ENCODE peak calls at places on chromosomes 12 and 14, in eight cellular contexts. S is HTR-8/SVneo; V is GM04504; O is RWPE1; E is stimulated activated CD4-positive, alpha-beta T cell treated with anti-CD3 and anti-CD28 coated beads, Interleukin-1b, Interleukin-23, amount 100 ng/mL, for 24 hours; B is NCI-H146; F is tibial artery; G is germinal center. W is an unnamed sample.

GRCh38 chr12:1534708-1535107 is 59.7 kb downstream of the FBXL14 start:
- DNase-seq in O (no peak), V (no peak), S (no peak), F (no peak), G (no peak), B (no peak), E (no peak), W (peak; percentile 43)

GRCh38 chr12:1481919-1482318 is 112.5 kb downstream of the FBXL14 start:
- DNase-seq in S (no peak), B (no peak), E (no peak), V (no peak), O (no peak), F (no peak), G (no peak), W (no peak)

GRCh38 chr14:58994130-58994529 is 194.3 kb upstream of the DAAM1 start:
- DNase-seq in F (no peak), G (no peak), B (no peak), S (no peak), E (no peak), O (no peak), V (no peak), W (no peak)

GRCh38 chr12:131105736-131106356 is 152.1 kb downstream of the ADGRD1 start:
- DNase-seq in G (no peak), E (peak; percentile 26), S (no peak), V (no peak), B (no peak), F (peak; percentile 16), O (no peak), W (no peak)

GRCh38 chr12:123946152-123946515 is 26.5 kb downstream of the CCDC92 start:
- DNase-seq in B (no peak), S (no peak), G (no peak), V (no peak), E (no peak), O (no peak), F (no peak), W (no peak)

GRCh38 chr12:68467514-68467913 is 135.4 kb upstream of the MDM1 start:
- DNase-seq in B (no peak), F (no peak), E (no peak), O (no peak), S (no peak), V (no peak), G (no peak), W (no peak)

GRCh38 chr12:71766202-71766601 is 11.5 kb downstream of the RAB21 start:
- DNase-seq in E (no peak), G (no peak), O (no peak), F (no peak), V (no peak), B (no peak), S (no peak), W (no peak)

GRCh38 chr14:55136868-55137785 is 8.1 kb downstream of the LGALS3 start:
- DNase-seq in B (peak; percentile 30), E (no peak), V (peak; percentile 60), S (no peak), O (no peak), G (no peak), F (peak; percentile 73), W (no peak)

GRCh38 chr12:105317942-105318614 is 12.4 kb upstream of the C12orf75 start:
- DNase-seq in B (peak; percentile 98), V (no peak), E (no peak), G (no peak), O (no peak), F (no peak), S (no peak), W (no peak)

GRCh38 chr12:117022465-117022864 is 76.8 kb downstream of the TESC start:
- DNase-seq in G (no peak), E (no peak), O (no peak), V (no peak), B (no peak), S (no peak), F (no peak), W (no peak)

GRCh38 chr14:101527987-101528386 is 33.3 kb upstream of the DIO3 start:
- DNase-seq in E (no peak), F (no peak), S (no peak), O (no peak), G (no peak), B (no peak), V (no peak), W (no peak)